ENCODE peak calls at places on chromosomes 2 and 18, in six cellular contexts. E is neuronal stem cell, S is IMR-90, K is H9, U is mesendoderm, X is mesenchymal stem cell. L is an unnamed sample.

GRCh38 chr2:10422251-10422650 is 25.9 kb downstream of the ODC1 start:
- DNase-seq in E (no peak), S (no peak), K (no peak), U (no peak), X (no peak), L (no peak)

GRCh38 chr2:113218283-113219091 is 44.7 kb downstream of the PSD4 start:
- DNase-seq in E (no peak), S (no peak), K (no peak), U (no peak), X (peak; percentile 68), L (no peak)

GRCh38 chr2:126945118-126945517 is 46.4 kb downstream of the TEX51 start:
- DNase-seq in E (no peak), S (no peak), K (no peak), U (no peak), X (no peak), L (no peak)

GRCh38 chr2:88247531-88247930 is 77.4 kb downstream of the THNSL2 start:
- DNase-seq in E (no peak), S (no peak), K (no peak), U (peak; percentile 13), X (no peak), L (no peak)

GRCh38 chr2:208320686-208321085 is 54.6 kb downstream of the PIKFYVE start:
- DNase-seq in E (no peak), S (no peak), K (no peak), U (no peak), X (peak; percentile 17), L (no peak)

GRCh38 chr2:98869272-98869641 is 66.8 kb downstream of the CRACDL start:
- DNase-seq in E (no peak), S (no peak), K (peak; percentile 48), U (peak; percentile 74), X (no peak), L (no peak)

GRCh38 chr2:107525420-107525819 is 301.3 kb upstream of the RGPD4 start:
- DNase-seq in E (no peak), S (peak; percentile 18), K (no peak), U (no peak), X (no peak), L (no peak)

GRCh38 chr2:18077724-18078123 is 199.3 kb downstream of the KCNS3 start:
- DNase-seq in E (no peak), S (peak; percentile 69), K (no peak), U (no peak), X (peak; percentile 83), L (no peak)

GRCh38 chr2:26043862-26044736 is 10.2 kb downstream of the RAB10 start:
- DNase-seq in E (no peak), S (no peak), K (no peak), U (no peak), X (peak; percentile 60), L (no peak)

GRCh38 chr2:26048791-26049190 is 14.9 kb downstream of the RAB10 start:
- DNase-seq in E (no peak), S (no peak), K (no peak), U (no peak), X (no peak), L (no peak)

GRCh38 chr2:26039603-26040367 is 5.9 kb downstream of the RAB10 start:
- DNase-seq in E (no peak), S (no peak), K (no peak), U (no peak), X (no peak), L (no peak)

DNA sequence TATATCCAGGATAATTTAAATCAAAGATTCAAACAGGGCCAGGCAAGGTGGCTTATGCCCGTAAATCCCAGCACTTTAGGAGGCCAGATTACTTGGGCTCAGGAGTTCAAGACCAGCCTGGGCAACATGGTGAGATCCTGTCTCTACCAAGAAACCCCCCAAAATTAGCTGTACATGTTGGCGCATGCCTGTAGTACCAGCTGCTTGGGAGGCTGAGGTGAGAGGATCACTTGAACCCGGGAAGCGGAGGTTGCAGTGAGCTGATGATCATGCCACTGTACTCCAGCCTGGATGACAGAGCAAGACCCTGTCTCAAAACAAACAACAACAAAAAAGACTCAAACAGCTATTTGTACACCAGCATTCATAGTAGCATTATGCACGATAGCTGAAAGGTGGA is 9.2 kb downstream of the RAB10 start:
- DNase-seq in E (no peak), S (no peak), K (no peak), U (no peak), X (no peak), L (no peak)
- H3K18ac ChIP-seq in E (no peak overlapping the region), S (no peak overlapping the region), K (no peak overlapping the region), U (no peak overlapping the region), X (no peak overlapping the region), L (no peak overlapping the region)

GRCh38 chr2:39124000-39124769 is 3.3 kb upstream of the SOS1 start:
- DNase-seq in E (peak; percentile 97), S (peak; percentile 93), K (peak; percentile 99), U (peak; percentile 99), X (peak; percentile 96), L (peak; percentile 98)
- H3K18ac ChIP-seq in E (peak overlapping the region; percentile 86), S (peak overlapping the region; percentile 55), K (peak overlapping the region; percentile 97), U (peak overlapping the region; percentile 10), X (peak overlapping the region; percentile 96), L (peak overlapping the region; percentile 97)

DNA sequence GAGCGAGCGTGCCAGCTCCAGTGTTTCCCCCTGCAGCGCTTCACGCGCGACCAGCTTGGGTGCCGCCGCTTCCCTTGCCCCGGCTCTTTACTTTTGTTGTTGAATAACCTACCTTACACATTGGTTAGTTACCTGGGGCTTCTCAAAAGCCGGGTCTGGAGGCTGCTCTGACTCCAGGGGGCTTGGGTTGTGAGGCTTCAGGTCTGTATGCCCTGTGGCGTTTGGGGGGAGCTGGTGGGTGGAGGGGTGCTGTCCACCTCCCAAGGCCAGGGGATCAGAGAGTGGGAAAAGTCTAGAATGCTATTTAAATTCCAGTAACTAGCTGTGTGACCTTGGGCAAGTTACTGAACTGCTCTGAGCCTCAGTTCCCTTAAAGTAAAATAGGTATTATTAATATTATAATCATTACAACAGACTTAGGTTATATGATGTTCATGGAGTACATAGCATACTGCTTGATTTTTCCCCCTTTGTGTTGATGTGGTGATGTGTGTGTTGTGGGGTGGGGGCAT is 770 bp downstream of the LYPD6B start:
- DNase-seq in E (no peak), S (no peak), K (no peak), U (no peak), X (no peak), L (no peak)
- H3K18ac ChIP-seq in E (peak overlapping the region; percentile 23), S (no peak overlapping the region), K (no peak overlapping the region), U (peak overlapping the region; percentile 90), X (peak overlapping the region; percentile 86), L (no peak overlapping the region)

DNA sequence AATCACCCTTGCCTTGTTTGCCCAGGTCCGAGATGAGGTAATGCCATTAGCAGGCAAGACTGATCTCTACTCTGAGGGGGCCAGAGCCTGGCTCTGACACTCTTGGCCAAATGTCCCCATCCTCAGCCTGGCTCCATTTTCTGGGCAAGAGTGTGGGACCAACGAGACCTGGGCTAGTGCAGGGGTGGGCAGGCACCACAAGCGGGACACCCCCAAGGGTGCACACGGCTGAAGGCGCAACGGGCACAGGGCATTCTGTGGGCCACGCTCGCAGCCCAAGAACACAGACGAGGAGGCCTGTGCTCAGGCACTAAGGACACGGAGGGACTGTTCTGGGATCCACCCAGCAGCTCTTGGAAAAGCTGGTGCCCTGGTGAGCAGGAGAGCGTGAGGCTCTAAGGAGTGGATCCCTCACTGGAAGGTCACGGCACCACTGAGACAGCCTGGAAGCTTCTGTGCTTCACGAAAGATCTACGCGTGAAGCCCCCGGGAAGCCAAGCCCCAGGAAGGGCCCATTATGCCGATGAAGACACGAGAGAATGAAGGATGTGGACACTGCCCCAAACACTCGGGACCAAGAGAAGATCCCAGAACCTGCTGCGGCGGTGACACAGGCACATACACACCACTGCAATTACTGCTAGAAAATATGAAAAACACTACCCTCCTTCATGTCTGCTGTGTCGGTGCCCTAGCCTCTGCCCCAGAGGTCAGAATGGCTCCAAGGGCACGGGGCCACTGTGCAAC is 138.2 kb downstream of the HDAC4 start:
- DNase-seq in E (no peak), S (no peak), K (no peak), U (no peak), X (no peak), L (no peak)
- H3K18ac ChIP-seq in E (no peak overlapping the region), S (no peak overlapping the region), K (no peak overlapping the region), U (no peak overlapping the region), X (no peak overlapping the region), L (no peak overlapping the region)

DNA sequence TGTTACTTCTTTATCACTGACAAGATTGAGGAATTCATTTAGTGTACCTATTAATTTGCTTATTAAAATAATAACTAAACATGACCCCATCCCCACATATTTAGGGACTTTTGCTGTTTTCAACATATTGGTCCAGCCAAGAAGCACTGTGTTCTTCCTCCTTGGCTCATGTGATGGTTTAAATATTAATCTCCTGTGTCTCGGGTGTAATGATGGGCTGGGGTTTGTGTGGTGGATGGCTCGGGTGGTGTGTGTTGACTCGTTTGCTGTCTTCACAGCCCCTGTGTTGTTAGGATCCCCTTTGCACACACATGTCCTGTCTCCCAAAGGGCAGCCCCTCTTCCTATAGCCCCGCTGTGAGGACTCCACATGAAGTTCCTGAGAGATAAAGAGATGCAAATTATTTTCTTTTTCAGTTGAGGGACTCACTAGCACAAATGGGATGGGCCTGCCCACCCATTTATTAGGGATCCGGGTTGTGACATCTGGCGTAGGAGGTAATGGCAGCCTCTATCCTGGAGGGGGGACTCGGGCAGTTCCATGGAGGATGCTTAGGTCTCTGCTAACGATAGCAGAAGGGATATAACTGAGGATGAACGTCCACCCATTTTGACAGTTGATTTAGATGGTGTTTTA is 53.4 kb downstream of the FHOD3 start:
- DNase-seq in E (no peak), S (no peak), K (no peak), U (peak; percentile 30), X (no peak), L (no peak)
- H3K18ac ChIP-seq in E (no peak overlapping the region), S (no peak overlapping the region), K (no peak overlapping the region), U (no peak overlapping the region), X (no peak overlapping the region), L (no peak overlapping the region)

GRCh38 chr2:5690718-5691658 is 1.2 kb upstream of the SOX11 start:
- DNase-seq in E (peak; percentile 82), S (peak; percentile 66), K (peak; percentile 81), U (peak; percentile 90), X (peak; percentile 64), L (no peak)

GRCh38 chr2:5694016-5694690 is 2.0 kb downstream of the SOX11 start:
- DNase-seq in E (no peak), S (peak; percentile 25), K (no peak), U (peak; percentile 71), X (peak; percentile 32), L (no peak)

GRCh38 chr2:5693288-5694015 is 1.3 kb downstream of the SOX11 start:
- DNase-seq in E (no peak), S (peak; percentile 22), K (peak; percentile 49), U (peak; percentile 64), X (peak; percentile 52), L (no peak)

GRCh38 chr2:5691659-5692529 is at the start of gene SOX11:
- DNase-seq in E (peak; percentile 96), S (peak; percentile 95), K (peak; percentile 93), U (peak; percentile 97), X (peak; percentile 95), L (peak; percentile 74)

GRCh38 chr2:5692561-5693287 is 540 bp downstream of the SOX11 start:
- DNase-seq in E (no peak), S (peak; percentile 44), K (no peak), U (peak; percentile 67), X (peak; percentile 66), L (peak; percentile 67)
- H3K18ac ChIP-seq in E (peak overlapping the region; percentile 98), S (no peak overlapping the region), K (peak overlapping the region; percentile 74), U (peak overlapping the region; percentile 81), X (peak overlapping the region; percentile 71), L (peak overlapping the region; percentile 93)

DNA sequence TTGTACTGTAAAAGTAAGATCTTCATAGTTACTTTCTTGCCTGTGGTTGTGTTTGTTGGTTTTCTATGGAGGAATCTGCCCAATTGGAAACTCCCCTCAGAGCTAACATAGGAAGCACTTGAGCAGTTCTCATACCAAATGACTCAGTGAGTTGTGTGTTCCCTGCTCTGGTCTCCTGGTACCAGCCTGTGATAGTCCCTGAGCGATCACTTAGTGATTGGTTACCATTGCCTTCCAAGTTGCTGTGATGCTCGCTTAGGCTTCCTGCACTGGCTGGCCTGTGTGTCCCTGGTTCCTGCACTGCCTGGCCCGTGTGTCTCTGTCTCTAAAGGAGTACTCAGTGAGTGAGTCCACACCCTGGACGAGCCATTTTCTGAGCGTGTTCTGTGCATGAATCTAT is 133.0 kb downstream of the MAP4K4 start:
- DNase-seq in E (no peak), S (peak; percentile 91), K (no peak), U (no peak), X (peak; percentile 97), L (no peak)
- H3K18ac ChIP-seq in E (no peak overlapping the region), S (peak overlapping the region; percentile 8), K (no peak overlapping the region), U (no peak overlapping the region), X (peak overlapping the region; percentile 13), L (no peak overlapping the region)